ENCODE peak calls at places on chromosome 21, in four cellular contexts. T is left kidney, W is PC-9, L is trophoblast cell. G is an unnamed sample.

GRCh38 chr21:36105327-36105842 is 29.5 kb upstream of the CBR3 start:
- DNase-seq in T (peak), W (no peak), L (no peak), G (no peak)

GRCh38 chr21:39040494-39041110 is 142.6 kb downstream of the PSMG1 start:
- DNase-seq in T (no peak), W (no peak), L (no peak), G (no peak)

GRCh38 chr21:45393833-45394638 is 10.9 kb upstream of the COL18A1 start:
- DNase-seq in T (no peak), W (no peak), L (no peak), G (no peak)

GRCh38 chr21:46151989-46152938 is 3.1 kb downstream of the FTCD start:
- DNase-seq in T (no peak), W (no peak), L (no peak), G (no peak)

GRCh38 chr21:41302976-41303375 is 13.6 kb upstream of the FAM3B start:
- DNase-seq in T (no peak), W (no peak), L (no peak), G (no peak)

GRCh38 chr21:24895885-24896734 is 711.2 kb downstream of the MRPL39 start:
- DNase-seq in T (peak), W (no peak), L (no peak), G (no peak)

GRCh38 chr21:43292041-43292865 is 123.4 kb downstream of the CRYAA start:
- DNase-seq in T (no peak), W (no peak), L (no peak), G (no peak)

GRCh38 chr21:34360488-34361241 is 3.1 kb upstream of the KCNE2 start:
- DNase-seq in T (peak), W (no peak), L (no peak), G (no peak)

GRCh38 chr21:27570306-27570868 is 603.5 kb upstream of the ADAMTS5 start:
- DNase-seq in T (peak), W (no peak), L (peak), G (peak)

GRCh38 chr21:32184059-32184458 is 94.8 kb downstream of the MIS18A start:
- DNase-seq in T (no peak), W (no peak), L (no peak), G (no peak)

GRCh38 chr21:33026299-33026858 is 644 bp downstream of the OLIG2 start:
- DNase-seq in T (no peak), W (no peak), L (no peak), G (no peak)

GRCh38 chr21:41564871-41565281 is 56.9 kb upstream of the TMPRSS2 start:
- DNase-seq in T (peak), W (peak), L (no peak), G (no peak)

GRCh38 chr21:31342328-31342727 is 1.7 kb downstream of the TIAM1 start:
- DNase-seq in T (no peak), W (no peak), L (no peak), G (no peak)

GRCh38 chr21:34536820-34537219 is 24.8 kb upstream of the KCNE1 start:
- DNase-seq in T (no peak), W (peak), L (peak), G (no peak)

GRCh38 chr21:43775795-43776430 is at the start of gene CSTB:
- DNase-seq in T (peak), W (no peak), L (peak), G (peak)

GRCh38 chr21:15483138-15483780 is 246.5 kb upstream of the USP25 start:
- DNase-seq in T (peak), W (peak), L (peak), G (peak)

GRCh38 chr21:46256501-46256994 is 28.0 kb upstream of the LSS start:
- DNase-seq in T (no peak), W (no peak), L (no peak), G (no peak)

GRCh38 chr21:23003951-23004350 is 2005.7 kb downstream of the NCAM2 start:
- DNase-seq in T (no peak), W (no peak), L (no peak), G (no peak)

G was measured in T1000.